ENCODE peak calls at places on chromosomes 4 and X, in four cellular contexts. W is mesendoderm, Y is IMR-90, K is H1. G is an unnamed sample.

GRCh38 chrX:31580726-31581125 is 508.9 kb upstream of the FTHL17 start:
- DNase-seq in W (peak), Y (peak), K (no peak), G (no peak)

GRCh38 chr4:124641715-124642380 is 70.7 kb downstream of the ANKRD50 start:
- DNase-seq in K (no peak), Y (peak), W (no peak), G (no peak)

GRCh38 chrX:96372313-96373046 is 312.2 kb upstream of the DIAPH2 start:
- DNase-seq in K (no peak), Y (peak), W (peak), G (peak)

GRCh38 chr4:45944000-45944399 is 179.9 kb downstream of the GABRG1 start:
- DNase-seq in K (no peak), Y (no peak), W (no peak), G (no peak)

GRCh38 chrX:9148626-9149385 is 114.9 kb upstream of the FAM9B start:
- DNase-seq in Y (peak), K (no peak), W (peak), G (peak)

GRCh38 chr4:102787096-102787867 is 26.5 kb upstream of the MANBA start:
- DNase-seq in W (no peak), K (no peak), Y (peak), G (no peak)

GRCh38 chr4:37953620-37954325 is 6.4 kb upstream of the PTTG2 start:
- DNase-seq in W (peak), K (no peak), Y (peak), G (no peak)

GRCh38 chr4:105061136-105061696 is 85.5 kb upstream of the TET2 start:
- DNase-seq in K (no peak), Y (peak), W (peak), G (peak)

GRCh38 chrX:107672955-107673378 is 44.7 kb downstream of the PRPS1 start:
- DNase-seq in K (peak), W (peak), Y (peak), G (peak)

DNA sequence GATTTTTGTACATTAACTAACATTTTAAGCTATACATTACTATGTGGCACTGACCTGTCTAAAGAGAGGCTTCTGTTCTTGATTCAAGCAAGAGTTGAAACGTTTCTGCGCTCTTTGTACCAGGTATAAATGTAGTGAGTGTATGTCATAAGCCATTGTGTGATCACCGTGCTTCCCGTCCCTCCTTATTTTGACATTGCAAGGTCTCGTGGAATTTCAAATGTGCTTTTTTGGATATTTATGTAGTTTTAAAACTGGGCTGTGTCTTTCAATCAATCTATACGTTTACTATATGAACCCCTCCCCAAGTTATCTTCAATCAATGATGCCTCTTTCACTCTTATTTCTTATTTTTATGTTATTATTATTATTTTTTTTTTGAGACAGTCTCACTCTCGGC is at the start of gene KLHL15:
- DNase-seq in Y (no peak), K (no peak), W (no peak), G (no peak)
- H3K9ac ChIP-seq in Y (peak), K (peak), W (peak), G (peak)

DNA sequence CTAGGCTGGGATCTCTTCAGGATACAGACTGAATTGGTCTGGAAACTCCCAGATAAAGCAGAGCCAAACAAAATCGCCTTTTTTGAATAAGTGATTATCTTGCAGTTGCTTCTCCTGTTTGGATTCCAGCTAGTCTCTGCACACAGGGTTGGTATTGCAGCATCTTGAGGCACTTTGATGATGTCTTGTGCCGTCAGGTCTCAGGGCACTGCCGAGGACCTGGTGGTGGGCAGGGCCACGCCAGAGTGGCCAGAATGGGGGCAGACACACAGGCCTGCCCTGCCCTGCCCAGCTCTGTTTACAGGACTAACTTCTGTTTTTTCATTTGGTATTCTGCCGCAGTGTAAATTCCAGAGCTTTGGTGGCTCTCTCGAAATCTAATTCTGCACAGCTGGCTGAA is 276.1 kb downstream of the NR3C2 start:
- DNase-seq in W (no peak), Y (no peak), K (no peak), G (no peak)
- H3K56ac ChIP-seq in W (no peak), Y (no peak), K (no peak), G (no peak)

DNA sequence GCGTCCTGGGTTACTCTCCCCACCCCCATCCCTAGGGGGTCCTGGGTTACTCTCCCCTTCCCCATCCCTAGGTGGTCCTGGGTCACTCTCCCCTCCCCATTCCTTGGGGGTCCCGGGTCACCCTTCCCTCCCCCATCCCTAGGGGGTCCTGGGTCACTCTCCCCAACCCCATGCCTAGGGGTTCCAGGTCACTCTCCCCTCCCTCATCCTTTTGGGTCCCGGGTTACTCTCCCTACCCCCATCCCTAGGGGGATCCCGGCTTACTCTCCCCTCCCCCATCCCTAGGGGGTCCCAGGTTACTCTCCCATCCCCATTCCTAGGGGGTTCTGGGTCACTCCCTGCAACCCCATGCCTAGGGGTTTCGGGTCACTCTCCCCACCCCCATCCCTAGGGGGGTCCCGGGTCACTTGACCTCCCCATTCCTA is 1.4 kb downstream of the ASMTL start:
- DNase-seq in K (no peak), W (no peak), Y (no peak), G (peak)
- H3K9ac ChIP-seq in K (no peak), W (no peak), Y (no peak), G (no peak)

GRCh38 chrX:11336201-11336600 is 43.0 kb downstream of the AMELX start:
- DNase-seq in Y (no peak), W (no peak), K (no peak), G (no peak)
- H3K56ac ChIP-seq in Y (no peak), W (no peak), K (no peak), G (no peak)

DNA sequence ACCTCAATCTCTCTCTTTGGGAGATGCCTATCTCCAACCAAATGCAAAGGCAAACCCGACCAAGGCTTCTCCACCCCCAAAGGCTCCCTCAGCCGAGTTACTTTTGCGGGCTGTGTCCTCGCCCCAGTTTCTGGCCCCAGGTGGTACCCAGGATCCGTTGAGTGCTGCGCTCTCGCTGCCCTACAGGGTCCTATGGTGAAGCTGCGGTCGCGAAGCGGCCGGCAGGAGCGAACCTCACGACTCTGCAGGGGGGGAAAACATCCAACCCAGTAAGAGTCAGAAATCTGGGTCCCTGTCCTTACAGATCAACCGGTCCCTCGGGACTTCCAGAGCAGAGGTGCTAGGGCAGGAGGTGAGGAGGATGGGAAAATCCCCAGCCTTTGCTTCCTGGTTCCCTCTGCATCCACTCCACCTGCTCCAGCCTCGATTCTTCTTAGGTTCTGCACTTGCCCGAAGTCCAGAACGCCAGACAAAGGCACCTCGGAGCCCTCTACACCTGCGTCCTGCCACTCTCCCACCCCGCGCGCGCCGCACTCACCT is 463 bp downstream of the HS3ST1 start:
- DNase-seq in Y (no peak), W (peak), K (no peak), G (peak)
- H3K9ac ChIP-seq in Y (no peak), W (peak), K (no peak), G (no peak)

GRCh38 chr4:6447561-6448290 is 24.7 kb downstream of the PPP2R2C start:
- DNase-seq in K (no peak), W (no peak), Y (no peak), G (no peak)

GRCh38 chr4:6446538-6447451 is 25.6 kb downstream of the PPP2R2C start:
- DNase-seq in W (no peak), Y (no peak), K (no peak), G (no peak)

GRCh38 chr4:6449335-6449734 is 23.1 kb downstream of the PPP2R2C start:
- DNase-seq in Y (no peak), K (no peak), W (no peak), G (no peak)

GRCh38 chr4:6449746-6450369 is 22.6 kb downstream of the PPP2R2C start:
- DNase-seq in K (no peak), Y (no peak), W (no peak), G (no peak)

GRCh38 chr4:6448476-6449170 is 23.8 kb downstream of the PPP2R2C start:
- DNase-seq in W (no peak), Y (no peak), K (no peak), G (no peak)
- H3K56ac ChIP-seq in W (no peak), Y (no peak), K (no peak), G (no peak)

GRCh38 chr4:185461565-185461964 is 10.0 kb downstream of the CCDC110 start:
- DNase-seq in W (no peak), K (no peak), Y (no peak), G (no peak)

GRCh38 chr4:185457136-185457535 is 14.4 kb downstream of the CCDC110 start:
- DNase-seq in K (no peak), Y (no peak), W (peak), G (no peak)

GRCh38 chr4:185456131-185456530 is 15.4 kb downstream of the CCDC110 start:
- DNase-seq in W (no peak), Y (no peak), K (no peak), G (no peak)
- H3K9ac ChIP-seq in W (no peak), Y (no peak), K (no peak), G (no peak)

G was measured in H9.